ENCODE peak calls at places on chromosomes 2 and 18, in five cellular contexts. P, G, W, U and V are unnamed samples.

GRCh38 chr2:8677646-8678592 is 3.9 kb upstream of the ID2 start:
- DNase-seq in P (peak), G (peak), W (no peak), U (peak), V (peak)

GRCh38 chr2:230640540-230641011 is 72.1 kb upstream of the CAB39 start:
- DNase-seq in P (peak), G (no peak), W (no peak), U (no peak), V (peak)

GRCh38 chr2:183614797-183615429 is 490.7 kb downstream of the NUP35 start:
- DNase-seq in P (no peak), G (no peak), W (no peak), U (no peak), V (no peak)

GRCh38 chr2:8676191-8676914 is 5.5 kb upstream of the ID2 start:
- DNase-seq in P (peak), G (peak), W (no peak), U (peak), V (peak)

GRCh38 chr2:76958749-76959148 is 563.4 kb downstream of the LRRTM4 start:
- DNase-seq in P (no peak), G (peak), W (no peak), U (peak), V (peak)

GRCh38 chr18:54981076-54981475 is 21.8 kb upstream of the CCDC68 start:
- DNase-seq in P (no peak), G (no peak), W (no peak), U (no peak), V (no peak)

GRCh38 chr2:54634564-54635511 is 88.6 kb upstream of the EML6 start:
- DNase-seq in P (peak), G (peak), W (peak), U (no peak), V (peak)

GRCh38 chr2:64423303-64423702 is 30.7 kb upstream of the LGALSL start:
- DNase-seq in P (no peak), G (no peak), W (no peak), U (no peak), V (no peak)

GRCh38 chr2:69007603-69008002 is 5.4 kb upstream of the ANTXR1 start:
- DNase-seq in P (no peak), G (no peak), W (no peak), U (no peak), V (peak)

GRCh38 chr2:120653026-120653425 is 82.6 kb upstream of the GLI2 start:
- DNase-seq in P (peak), G (no peak), W (no peak), U (no peak), V (no peak)

GRCh38 chr2:215712850-215713230 is 277.0 kb upstream of the FN1 start:
- DNase-seq in P (peak), G (no peak), W (no peak), U (no peak), V (peak)

GRCh38 chr2:30803281-30803680 is 4.0 kb downstream of the CAPN13 start:
- DNase-seq in P (no peak), G (no peak), W (no peak), U (no peak), V (no peak)
- H3K4ac ChIP-seq in P (no peak), G (no peak), W (no peak), U (no peak), V (no peak)

DNA sequence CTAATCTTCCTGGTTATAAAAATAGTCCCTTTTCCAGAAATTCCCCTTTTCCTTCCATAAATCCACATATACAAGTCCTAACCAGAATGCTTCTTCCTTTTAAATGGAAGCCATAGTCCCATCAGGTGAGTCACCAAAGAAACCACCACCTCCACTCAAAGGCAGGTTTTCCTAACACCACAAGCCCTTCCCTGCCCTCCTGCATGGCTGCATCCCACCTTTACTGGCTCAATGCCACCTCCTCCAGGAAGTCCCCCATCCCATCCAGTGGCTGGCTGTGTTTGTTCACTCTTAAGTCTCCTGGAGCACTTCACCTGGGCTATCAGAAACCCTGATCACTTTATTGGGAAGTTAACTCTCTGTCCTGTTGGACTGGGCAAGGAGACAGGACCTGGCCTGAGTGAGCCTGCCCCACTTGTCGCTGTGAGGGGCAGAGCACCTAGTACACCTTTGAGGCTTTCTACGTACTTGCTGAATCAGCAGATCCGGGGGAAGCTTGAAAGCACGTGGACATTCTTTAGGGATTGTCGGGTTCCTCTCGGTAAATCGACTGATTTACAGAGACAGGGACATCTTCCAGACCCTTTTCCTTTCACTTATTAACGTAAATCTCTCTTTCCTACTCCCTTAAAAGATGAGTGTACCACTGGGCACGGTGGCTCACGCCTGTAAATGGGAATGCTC is 71.0 kb downstream of the NGEF start:
- DNase-seq in P (no peak), G (no peak), W (no peak), U (no peak), V (no peak)
- H3K4ac ChIP-seq in P (no peak), G (no peak), W (no peak), U (no peak), V (no peak)

GRCh38 chr18:74291771-74292540 is at the start of gene CYB5A:
- DNase-seq in P (peak), G (peak), W (peak), U (peak), V (peak)
- H3K4ac ChIP-seq in P (peak), G (no peak), W (peak), U (no peak), V (peak)

GRCh38 chr2:195657634-195658540 is 861 bp downstream of the SLC39A10 start:
- DNase-seq in P (peak), G (peak), W (no peak), U (peak), V (peak)
- H3K4ac ChIP-seq in P (peak), G (peak), W (no peak), U (peak), V (peak)

DNA sequence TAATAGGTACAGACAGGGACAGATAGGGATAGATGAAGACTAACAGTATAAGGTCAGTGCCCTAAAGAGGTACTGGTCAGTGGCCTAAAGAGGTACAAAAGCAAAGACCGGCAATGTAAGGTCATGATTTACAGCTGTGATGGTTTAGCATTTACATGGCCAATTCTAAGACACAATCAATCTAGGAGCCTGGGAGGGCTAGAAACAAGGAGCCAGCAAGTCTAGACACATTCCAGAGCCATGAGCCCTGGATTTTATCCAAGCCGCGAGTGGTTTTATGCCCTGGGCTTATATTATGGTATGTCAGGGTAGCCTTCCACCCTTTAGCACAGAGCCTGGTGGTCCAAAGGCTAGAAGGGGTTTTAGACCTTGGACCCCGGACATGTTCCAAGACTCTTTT is 124.2 kb downstream of the CBLN2 start:
- DNase-seq in P (no peak), G (no peak), W (no peak), U (no peak), V (no peak)
- H3K4ac ChIP-seq in P (no peak), G (no peak), W (no peak), U (no peak), V (no peak)

GRCh38 chr2:217271813-217272212 is 411.9 kb upstream of the TNP1 start:
- DNase-seq in P (no peak), G (no peak), W (no peak), U (no peak), V (no peak)
- H3K4ac ChIP-seq in P (no peak), G (no peak), W (no peak), U (no peak), V (no peak)

GRCh38 chr2:16221461-16222010 is 281.2 kb downstream of the MYCN start:
- DNase-seq in P (no peak), G (no peak), W (no peak), U (no peak), V (no peak)
- H3K4ac ChIP-seq in P (no peak), G (no peak), W (peak), U (no peak), V (no peak)